ENCODE peak calls at places on chromosome X, in seven cellular contexts. X, Q, J, R, A, C and B are unnamed samples.

GRCh38 chrX:147069926-147070325 is 255.4 kb upstream of the CXorf51A start:
- DNase-seq in X (peak), Q (no peak), J (no peak), R (no peak), A (no peak), C (no peak), B (no peak)

GRCh38 chrX:118350715-118351114 is 4.8 kb downstream of the WDR44 start:
- DNase-seq in X (no peak), Q (no peak), J (peak), R (no peak), A (no peak), C (no peak), B (no peak)

GRCh38 chrX:148049441-148049840 is 68.3 kb downstream of the FMR1NB start:
- DNase-seq in X (peak), Q (peak), J (peak), R (no peak), A (no peak), C (no peak), B (no peak)

GRCh38 chrX:109155161-109155560 is 326.7 kb downstream of the GUCY2F start:
- DNase-seq in X (no peak), Q (no peak), J (no peak), R (no peak), A (no peak), C (no peak), B (no peak)

GRCh38 chrX:97158270-97158669 is 274.6 kb downstream of the RPA4 start:
- DNase-seq in X (no peak), Q (no peak), J (no peak), R (no peak), A (no peak), C (no peak), B (no peak)

GRCh38 chrX:12770440-12770839 is 20.8 kb upstream of the PRPS2 start:
- DNase-seq in X (peak), Q (no peak), J (peak), R (no peak), A (no peak), C (no peak), B (no peak)

GRCh38 chrX:14802943-14803710 is 69.7 kb downstream of the FANCB start:
- DNase-seq in X (no peak), Q (no peak), J (no peak), R (no peak), A (no peak), C (no peak), B (no peak)

GRCh38 chrX:75131973-75132627 is 24.0 kb downstream of the ABCB7 start:
- DNase-seq in X (no peak), Q (no peak), J (no peak), R (no peak), A (no peak), C (no peak), B (no peak)

GRCh38 chrX:38117485-38117884 is 103.2 kb downstream of the SRPX start:
- DNase-seq in X (peak), Q (no peak), J (peak), R (peak), A (no peak), C (no peak), B (no peak)

GRCh38 chrX:119654112-119654531 is 38.8 kb downstream of the SEPTIN6 start:
- DNase-seq in X (no peak), Q (peak), J (peak), R (no peak), A (no peak), C (peak), B (no peak)

GRCh38 chrX:149370097-149370496 is 135.0 kb downstream of the IDS start:
- DNase-seq in X (no peak), Q (no peak), J (no peak), R (no peak), A (no peak), C (no peak), B (peak)

GRCh38 chrX:18920566-18920965 is 63.3 kb downstream of the PHKA2 start:
- DNase-seq in X (no peak), Q (no peak), J (no peak), R (no peak), A (no peak), C (no peak), B (no peak)

GRCh38 chrX:150767475-150768131 is 74.4 kb downstream of the MTMR1 start:
- DNase-seq in X (peak), Q (no peak), J (peak), R (no peak), A (no peak), C (no peak), B (peak)

GRCh38 chrX:65598559-65599147 is 64.1 kb upstream of the LAS1L start:
- DNase-seq in X (no peak), Q (no peak), J (no peak), R (no peak), A (no peak), C (no peak), B (no peak)

GRCh38 chrX:138858946-138859345 is 147.4 kb upstream of the FGF13 start:
- DNase-seq in X (peak), Q (no peak), J (no peak), R (no peak), A (no peak), C (no peak), B (no peak)

GRCh38 chrX:10390187-10390586 is 230.2 kb downstream of the MID1 start:
- DNase-seq in X (no peak), Q (no peak), J (no peak), R (no peak), A (no peak), C (no peak), B (no peak)

GRCh38 chrX:105191878-105192277 is 28.6 kb downstream of the TEX13A start:
- DNase-seq in X (no peak), Q (peak), J (peak), R (peak), A (no peak), C (no peak), B (no peak)

GRCh38 chrX:11329016-11329415 is 35.8 kb downstream of the AMELX start:
- DNase-seq in X (peak), Q (no peak), J (no peak), R (no peak), A (no peak), C (no peak), B (no peak)

GRCh38 chrX:21747523-21747922 is 10.4 kb downstream of the SMPX start:
- DNase-seq in X (no peak), Q (no peak), J (no peak), R (no peak), A (no peak), C (no peak), B (no peak)

GRCh38 chrX:151226941-151227340 is 50.6 kb downstream of the GPR50 start:
- DNase-seq in X (no peak), Q (no peak), J (no peak), R (no peak), A (no peak), C (no peak), B (no peak)

GRCh38 chrX:16148896-16149295 is 18.4 kb upstream of the MAGEB17 start:
- DNase-seq in X (peak), Q (no peak), J (peak), R (no peak), A (no peak), C (no peak), B (no peak)

GRCh38 chrX:73577368-73577767 is 14.4 kb downstream of the CHIC1 start:
- DNase-seq in X (peak), Q (peak), J (peak), R (no peak), A (no peak), C (no peak), B (peak)

GRCh38 chrX:18548996-18549395 is 122.9 kb downstream of the RS1 start:
- DNase-seq in X (no peak), Q (no peak), J (no peak), R (no peak), A (no peak), C (no peak), B (no peak)

GRCh38 chrX:65127804-65128203 is 151.6 kb upstream of the ZC4H2 start:
- DNase-seq in X (no peak), Q (no peak), J (no peak), R (no peak), A (no peak), C (no peak), B (no peak)

GRCh38 chrX:24876782-24877315 is 138.9 kb downstream of the ARX start:
- DNase-seq in X (no peak), Q (no peak), J (no peak), R (no peak), A (no peak), C (no peak), B (no peak)

GRCh38 chrX:75273483-75273882 is 402 bp upstream of the UPRT start:
- DNase-seq in X (no peak), Q (no peak), J (no peak), R (no peak), A (peak), C (no peak), B (no peak)